ENCODE peak calls at places on chromosomes 6 and 20, in six cellular contexts. N is heart right ventricle, M is HTR-8/SVneo, E is ureter, S is germinal center, C is A549. W is an unnamed sample.

GRCh38 chr20:45781391-45781931 is 10.2 kb downstream of the WFDC3 start:
- DNase-seq in M (peak), N (no peak), S (no peak), E (peak), C (peak), W (peak)

GRCh38 chr20:12318043-12318442 is 400.4 kb downstream of the BTBD3 start:
- DNase-seq in C (no peak), S (no peak), N (no peak), M (no peak), E (no peak), W (no peak)

GRCh38 chr6:1838604-1839003 is 228.9 kb downstream of the FOXC1 start:
- DNase-seq in M (peak), C (no peak), N (no peak), S (no peak), E (no peak), W (no peak)

GRCh38 chr6:110874880-110875547 is 429 bp downstream of the AMD1 start:
- DNase-seq in C (peak), N (peak), S (peak), E (peak), M (no peak), W (no peak)

GRCh38 chr6:33061987-33062386 is 11.5 kb downstream of the HLA-DPA1 start:
- DNase-seq in N (no peak), M (no peak), C (peak), S (no peak), E (no peak), W (no peak)

GRCh38 chr6:28880894-28881780 is 42.6 kb downstream of the TRIM27 start:
- DNase-seq in E (peak), S (peak), M (no peak), C (peak), N (peak), W (no peak)

GRCh38 chr20:18428490-18429173 is 38.2 kb downstream of the DZANK1 start:
- DNase-seq in E (no peak), S (no peak), C (peak), M (no peak), N (peak), W (no peak)

GRCh38 chr6:156345700-156346099 is 431.5 kb upstream of the ARID1B start:
- DNase-seq in S (no peak), N (no peak), M (no peak), E (no peak), C (no peak), W (no peak)

GRCh38 chr6:104958720-104959452 is 2.0 kb downstream of the LIN28B start:
- DNase-seq in C (peak), M (no peak), S (no peak), E (no peak), N (no peak), W (no peak)

GRCh38 chr20:24166127-24166389 is 177.5 kb upstream of the GGTLC1 start:
- DNase-seq in N (no peak), S (no peak), C (no peak), M (no peak), E (no peak), W (no peak)

GRCh38 chr6:162631546-162631945 is 96.0 kb downstream of the PRKN start:
- DNase-seq in E (no peak), M (no peak), C (no peak), N (no peak), S (no peak), W (no peak)

GRCh38 chr6:159126590-159126989 is 42.6 kb upstream of the FNDC1 start:
- DNase-seq in C (no peak), S (no peak), M (no peak), N (peak), E (no peak), W (no peak)

GRCh38 chr6:156582509-156582992 is 194.6 kb upstream of the ARID1B start:
- DNase-seq in S (no peak), N (no peak), E (no peak), M (no peak), C (no peak), W (no peak)

GRCh38 chr6:38715016-38715809 is at the start of gene DNAH8:
- DNase-seq in S (no peak), N (no peak), E (no peak), M (no peak), C (no peak), W (no peak)

GRCh38 chr20:61770203-61770602 is 295.5 kb downstream of the TAF4 start:
- DNase-seq in M (no peak), N (no peak), E (no peak), S (no peak), C (no peak), W (no peak)

GRCh38 chr20:47287609-47288144 is 68.8 kb downstream of the ZMYND8 start:
- DNase-seq in S (no peak), C (no peak), E (no peak), M (no peak), N (no peak), W (no peak)

GRCh38 chr20:4170621-4171537 is 155.5 kb upstream of the RNF24 start:
- DNase-seq in N (no peak), M (no peak), E (no peak), C (no peak), S (no peak), W (no peak)

W was measured in H54.